ENCODE peak calls at places on chromosomes 2 and 18, in six cellular contexts. S is KBM-7, Z is T-helper 1 cell, V is ELR, P is SK-MEL-5, U is GM20000. Y is an unnamed sample.

GRCh38 chr18:26549486-26550435 is 1.4 kb upstream of the KCTD1 start:
- DNase-seq in S (peak), Z (no peak), V (peak), P (peak), U (peak), Y (peak)

GRCh38 chr18:59454909-59455727 is 96.1 kb upstream of the LMAN1 start:
- DNase-seq in S (no peak), Z (no peak), V (no peak), P (no peak), U (no peak), Y (no peak)

GRCh38 chr2:25672500-25673169 is 742 bp downstream of the DTNB start:
- DNase-seq in S (peak), Z (peak), V (peak), P (peak), U (peak), Y (peak)

GRCh38 chr2:127017548-127017947 is 89.4 kb downstream of the BIN1 start:
- DNase-seq in S (no peak), Z (no peak), V (no peak), P (no peak), U (no peak), Y (no peak)

GRCh38 chr2:1701556-1702185 is 42.6 kb downstream of the PXDN start:
- DNase-seq in S (no peak), Z (no peak), V (no peak), P (no peak), U (no peak), Y (no peak)

GRCh38 chr2:42918671-42919335 is 126.4 kb upstream of the HAAO start:
- DNase-seq in S (no peak), Z (no peak), V (no peak), P (no peak), U (no peak), Y (no peak)

GRCh38 chr2:14363976-14364375 is 268.5 kb upstream of the LRATD1 start:
- DNase-seq in S (no peak), Z (no peak), V (peak), P (no peak), U (no peak), Y (no peak)

GRCh38 chr2:155368934-155369333 is 670.4 kb downstream of the KCNJ3 start:
- DNase-seq in S (peak), Z (no peak), V (peak), P (peak), U (no peak), Y (peak)

GRCh38 chr2:203030991-203031390 is 16.3 kb downstream of the NBEAL1 start:
- DNase-seq in S (no peak), Z (no peak), V (no peak), P (no peak), U (no peak), Y (no peak)

GRCh38 chr2:176111891-176112374 is 4.6 kb upstream of the HOXD10 start:
- DNase-seq in S (no peak), Z (no peak), V (no peak), P (no peak), U (no peak), Y (no peak)

GRCh38 chr2:219249203-219249980 is 3.7 kb upstream of the TUBA4B start:
- DNase-seq in S (peak), Z (peak), V (peak), P (peak), U (peak), Y (peak)

GRCh38 chr2:173986805-173987204 is 21.6 kb upstream of the SP3 start:
- DNase-seq in S (no peak), Z (no peak), V (no peak), P (no peak), U (no peak), Y (peak)

GRCh38 chr2:16055848-16056580 is 115.7 kb downstream of the MYCN start:
- DNase-seq in S (peak), Z (no peak), V (no peak), P (no peak), U (peak), Y (no peak)

GRCh38 chr2:152743004-152743403 is 24.6 kb downstream of the ARL6IP6 start:
- DNase-seq in S (no peak), Z (no peak), V (peak), P (peak), U (peak), Y (no peak)

GRCh38 chr2:235856151-235856819 is 311.9 kb downstream of the GBX2 start:
- DNase-seq in S (no peak), Z (no peak), V (peak), P (no peak), U (no peak), Y (no peak)